ENCODE peak calls at places on chromosome 19, in six cellular contexts. One of them, this sample, is unnamed.

GRCh38 chr19:17445526-17446165 is 2.8 kb downstream of the TMEM221 start:
- DNase-seq in HCT116: no peak
- DNase-seq in H1: no peak
- DNase-seq in K562: no peak
- DNase-seq in HepG2: no peak
- DNase-seq in SK-N-SH: no peak
- DNase-seq in this sample: no peak

GRCh38 chr19:55188620-55189019 is 8.5 kb upstream of the SYT5 start:
- DNase-seq in H1: no peak
- DNase-seq in HCT116: no peak
- DNase-seq in K562: no peak
- DNase-seq in SK-N-SH: no peak
- DNase-seq in HepG2: no peak
- DNase-seq in this sample: no peak

GRCh38 chr19:2997720-2998119 is 20.4 kb downstream of the TLE6 start:
- DNase-seq in K562: no peak
- DNase-seq in SK-N-SH: no peak
- DNase-seq in HCT116: no peak
- DNase-seq in HepG2: no peak
- DNase-seq in H1: no peak
- DNase-seq in this sample: no peak

GRCh38 chr19:8161135-8161646 is 11.8 kb upstream of the FBN3 start:
- DNase-seq in SK-N-SH: peak
- DNase-seq in HCT116: peak
- DNase-seq in H1: no peak
- DNase-seq in HepG2: peak
- DNase-seq in K562: peak
- DNase-seq in this sample: peak

GRCh38 chr19:3175761-3176714 is 2.5 kb upstream of the S1PR4 start:
- DNase-seq in HCT116: peak
- DNase-seq in K562: no peak
- DNase-seq in H1: no peak
- DNase-seq in HepG2: no peak
- DNase-seq in SK-N-SH: no peak
- DNase-seq in this sample: peak

GRCh38 chr19:35267818-35268545 is 780 bp upstream of the USF2 start:
- DNase-seq in H1: peak
- DNase-seq in HepG2: no peak
- DNase-seq in SK-N-SH: peak
- DNase-seq in K562: peak
- DNase-seq in HCT116: peak
- DNase-seq in this sample: peak

GRCh38 chr19:3809881-3810707 is 23.9 kb upstream of the MATK start:
- DNase-seq in K562: no peak
- DNase-seq in HepG2: no peak
- DNase-seq in H1: no peak
- DNase-seq in SK-N-SH: no peak
- DNase-seq in HCT116: no peak
- DNase-seq in this sample: no peak

GRCh38 chr19:4066176-4066606 is 508 bp downstream of the ZBTB7A start:
- DNase-seq in K562: no peak
- DNase-seq in HCT116: no peak
- DNase-seq in SK-N-SH: no peak
- DNase-seq in HepG2: no peak
- DNase-seq in H1: peak
- DNase-seq in this sample: no peak

GRCh38 chr19:12202250-12202649 is 39.4 kb downstream of the ZNF136 start:
- DNase-seq in SK-N-SH: no peak
- DNase-seq in HCT116: no peak
- DNase-seq in K562: no peak
- DNase-seq in HepG2: peak
- DNase-seq in H1: peak
- DNase-seq in this sample: peak

GRCh38 chr19:17294051-17294891 is 9.0 kb downstream of the ABHD8 start:
- DNase-seq in HepG2: no peak
- DNase-seq in SK-N-SH: peak
- DNase-seq in HCT116: no peak
- DNase-seq in H1: peak
- DNase-seq in K562: peak
- DNase-seq in this sample: peak

GRCh38 chr19:31277516-31277915 is 71.7 kb downstream of the TSHZ3 start:
- DNase-seq in K562: no peak
- DNase-seq in HCT116: no peak
- DNase-seq in H1: no peak
- DNase-seq in SK-N-SH: no peak
- DNase-seq in HepG2: no peak
- DNase-seq in this sample: no peak

GRCh38 chr19:43618921-43619261 is 538 bp downstream of the ZNF428 start:
- DNase-seq in SK-N-SH: peak
- DNase-seq in H1: no peak
- DNase-seq in HepG2: peak
- DNase-seq in K562: no peak
- DNase-seq in HCT116: no peak
- DNase-seq in this sample: no peak

DNA sequence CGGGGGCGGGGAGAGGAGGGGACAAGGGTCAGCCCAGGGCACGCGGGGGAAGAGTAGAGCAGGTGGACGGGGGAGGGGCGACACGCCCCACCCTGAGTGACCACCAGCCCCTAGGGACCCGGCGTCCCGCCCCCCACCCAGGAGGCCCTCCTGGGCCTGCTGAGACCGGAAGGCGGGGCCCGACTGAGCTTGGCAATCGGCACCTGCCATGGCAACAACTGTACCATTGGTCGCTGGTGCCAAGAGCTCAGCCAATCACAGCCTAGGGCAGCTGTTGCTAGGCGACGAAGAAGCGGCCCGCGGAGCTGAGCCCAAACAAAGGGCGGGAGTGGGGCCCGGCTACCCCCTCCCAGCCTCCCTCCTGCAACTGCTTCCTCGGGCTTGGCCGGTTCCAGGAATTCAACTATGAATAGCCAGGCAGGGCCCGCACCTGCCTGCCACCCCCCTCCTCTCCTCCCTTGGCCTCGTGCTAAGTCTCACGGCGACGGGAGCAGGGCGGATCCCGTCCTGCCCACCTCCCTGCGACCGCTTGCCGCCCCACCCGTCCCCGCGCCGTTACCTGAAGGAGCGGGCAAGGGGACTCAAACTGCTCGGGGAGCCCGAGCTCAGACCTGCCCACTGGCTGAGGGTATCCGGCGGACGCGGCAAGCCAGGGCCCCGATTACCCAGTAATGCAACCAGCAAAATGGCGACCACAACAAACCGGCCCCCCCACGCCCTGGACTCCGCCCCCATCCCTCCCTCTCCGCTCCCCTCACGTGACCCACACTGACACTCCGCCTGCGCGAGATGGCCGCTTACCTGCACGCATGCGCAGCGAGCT is at the start of gene DYRK1B:
- DNase-seq in H1: peak
- DNase-seq in HCT116: no peak
- DNase-seq in K562: peak
- DNase-seq in HepG2: no peak
- DNase-seq in SK-N-SH: peak
- DNase-seq in this sample: peak
- TF ChIP-seq JUND in H1: no peak
- TF ChIP-seq JUND in HCT116: no peak
- TF ChIP-seq JUND in K562: no peak
- TF ChIP-seq JUND in HepG2: no peak
- TF ChIP-seq JUND in SK-N-SH: no peak
- TF ChIP-seq JUND in this sample: no peak

GRCh38 chr19:45569619-45570421 is 14.8 kb downstream of the OPA3 start:
- DNase-seq in HepG2: peak
- DNase-seq in HCT116: peak
- DNase-seq in H1: peak
- DNase-seq in K562: peak
- DNase-seq in SK-N-SH: peak
- DNase-seq in this sample: no peak

GRCh38 chr19:45564131-45564780 is 20.3 kb downstream of the OPA3 start:
- DNase-seq in H1: peak
- DNase-seq in HepG2: no peak
- DNase-seq in SK-N-SH: no peak
- DNase-seq in HCT116: no peak
- DNase-seq in K562: peak
- DNase-seq in this sample: no peak

GRCh38 chr19:45567609-45568008 is 17.0 kb downstream of the OPA3 start:
- DNase-seq in HepG2: no peak
- DNase-seq in HCT116: no peak
- DNase-seq in H1: no peak
- DNase-seq in SK-N-SH: no peak
- DNase-seq in K562: no peak
- DNase-seq in this sample: no peak

GRCh38 chr19:45571457-45572220 is 13.0 kb downstream of the OPA3 start:
- DNase-seq in H1: no peak
- DNase-seq in SK-N-SH: no peak
- DNase-seq in K562: no peak
- DNase-seq in HCT116: no peak
- DNase-seq in HepG2: no peak
- DNase-seq in this sample: no peak

GRCh38 chr19:45568732-45569131 is 15.9 kb downstream of the OPA3 start:
- DNase-seq in SK-N-SH: no peak
- DNase-seq in HepG2: no peak
- DNase-seq in K562: peak
- DNase-seq in H1: no peak
- DNase-seq in HCT116: peak
- DNase-seq in this sample: no peak
- TF ChIP-seq JUND in SK-N-SH: no peak
- TF ChIP-seq JUND in HepG2: no peak
- TF ChIP-seq JUND in K562: no peak
- TF ChIP-seq JUND in H1: no peak
- TF ChIP-seq JUND in HCT116: peak
- TF ChIP-seq JUND in this sample: no peak

GRCh38 chr19:29201849-29202248 is 11.1 kb downstream of the UQCRFS1 start:
- DNase-seq in H1: no peak
- DNase-seq in K562: no peak
- DNase-seq in SK-N-SH: no peak
- DNase-seq in HepG2: no peak
- DNase-seq in HCT116: no peak
- DNase-seq in this sample: no peak
- TF ChIP-seq JUND in H1: no peak
- TF ChIP-seq JUND in K562: no peak
- TF ChIP-seq JUND in SK-N-SH: no peak
- TF ChIP-seq JUND in HepG2: no peak
- TF ChIP-seq JUND in HCT116: no peak
- TF ChIP-seq JUND in this sample: no peak

GRCh38 chr19:6740589-6741348 is 1.3 kb downstream of the TRIP10 start:
- DNase-seq in K562: peak
- DNase-seq in H1: no peak
- DNase-seq in SK-N-SH: peak
- DNase-seq in HepG2: no peak
- DNase-seq in HCT116: no peak
- DNase-seq in this sample: peak

GRCh38 chr19:6739390-6739883 is at the start of gene TRIP10:
- DNase-seq in HepG2: peak
- DNase-seq in SK-N-SH: peak
- DNase-seq in HCT116: no peak
- DNase-seq in K562: peak
- DNase-seq in H1: peak
- DNase-seq in this sample: no peak

GRCh38 chr19:6738726-6739389 is 622 bp upstream of the TRIP10 start:
- DNase-seq in HepG2: no peak
- DNase-seq in SK-N-SH: no peak
- DNase-seq in H1: peak
- DNase-seq in HCT116: no peak
- DNase-seq in K562: no peak
- DNase-seq in this sample: no peak

GRCh38 chr19:6737873-6738725 is 719 bp upstream of the GPR108 start:
- DNase-seq in HCT116: no peak
- DNase-seq in H1: peak
- DNase-seq in K562: peak
- DNase-seq in HepG2: peak
- DNase-seq in SK-N-SH: no peak
- DNase-seq in this sample: peak

DNA sequence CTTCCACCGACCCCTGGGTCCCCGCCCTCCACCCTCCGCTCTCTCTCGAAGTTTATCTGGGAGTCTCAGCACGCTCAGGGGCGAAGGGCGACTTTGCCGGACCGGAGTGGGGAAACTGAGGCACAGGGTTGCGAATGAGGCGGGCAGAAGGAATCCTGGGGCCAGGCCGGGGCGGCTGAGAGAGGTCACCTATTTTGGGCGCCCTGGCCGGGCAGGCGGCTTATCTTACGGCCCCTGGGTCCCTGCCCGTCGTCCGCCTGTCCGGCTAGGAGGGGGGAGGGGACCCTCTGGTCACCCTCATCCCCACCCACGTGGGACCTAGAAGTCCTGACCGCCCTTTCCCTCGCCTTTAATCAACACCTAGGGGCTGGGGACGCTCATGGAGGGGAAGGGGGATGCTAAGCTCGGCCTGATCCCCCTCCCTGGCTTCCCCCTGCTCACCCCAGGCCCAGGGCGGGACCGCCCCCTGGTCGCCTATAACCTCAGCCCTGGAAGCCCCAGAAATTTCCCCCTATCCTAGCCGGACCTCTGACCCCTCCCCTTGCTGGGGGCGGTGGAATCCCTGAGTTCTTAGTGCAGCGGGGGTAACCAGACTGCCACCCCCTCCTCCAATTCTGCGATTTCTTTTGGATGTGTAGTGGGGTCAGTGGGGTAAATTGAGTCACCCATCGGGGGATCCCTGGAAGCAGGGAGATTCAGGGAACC is 556 bp downstream of the TRIP10 start:
- DNase-seq in HCT116: no peak
- DNase-seq in H1: peak
- DNase-seq in K562: peak
- DNase-seq in SK-N-SH: peak
- DNase-seq in HepG2: no peak
- DNase-seq in this sample: no peak
- TF ChIP-seq JUND in HCT116: no peak
- TF ChIP-seq JUND in H1: no peak
- TF ChIP-seq JUND in K562: no peak
- TF ChIP-seq JUND in SK-N-SH: no peak
- TF ChIP-seq JUND in HepG2: no peak
- TF ChIP-seq JUND in this sample: no peak

GRCh38 chr19:21843081-21843480 is 7.1 kb upstream of the ZNF43 start:
- DNase-seq in K562: no peak
- DNase-seq in H1: no peak
- DNase-seq in SK-N-SH: no peak
- DNase-seq in HCT116: no peak
- DNase-seq in HepG2: no peak
- DNase-seq in this sample: no peak

GRCh38 chr19:21841081-21841783 is 5.2 kb upstream of the ZNF43 start:
- DNase-seq in H1: no peak
- DNase-seq in K562: no peak
- DNase-seq in HepG2: no peak
- DNase-seq in HCT116: no peak
- DNase-seq in SK-N-SH: no peak
- DNase-seq in this sample: no peak

GRCh38 chr19:21838646-21839045 is 2.7 kb upstream of the ZNF43 start:
- DNase-seq in HCT116: no peak
- DNase-seq in H1: no peak
- DNase-seq in HepG2: no peak
- DNase-seq in K562: no peak
- DNase-seq in SK-N-SH: no peak
- DNase-seq in this sample: no peak

GRCh38 chr19:21839966-21840365 is 4.0 kb upstream of the ZNF43 start:
- DNase-seq in HCT116: no peak
- DNase-seq in K562: no peak
- DNase-seq in H1: no peak
- DNase-seq in SK-N-SH: no peak
- DNase-seq in HepG2: no peak
- DNase-seq in this sample: no peak

DNA sequence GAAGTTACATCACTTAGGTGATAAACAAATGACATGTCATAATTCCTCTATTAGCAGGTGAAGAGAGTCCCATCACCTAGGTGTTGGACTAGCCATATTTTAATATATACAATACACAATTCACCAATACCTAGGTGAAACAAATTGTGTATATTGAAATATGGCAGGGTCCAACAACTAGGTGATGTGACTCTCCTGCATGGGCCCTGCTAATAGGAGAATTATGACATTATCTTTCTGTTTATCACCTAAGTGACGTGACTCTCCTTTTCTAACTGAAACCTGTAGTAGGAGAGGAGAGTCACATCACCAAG is 5.8 kb upstream of the ZNF43 start:
- DNase-seq in HepG2: no peak
- DNase-seq in K562: no peak
- DNase-seq in SK-N-SH: no peak
- DNase-seq in H1: no peak
- DNase-seq in HCT116: no peak
- DNase-seq in this sample: no peak
- TF ChIP-seq JUND in HepG2: no peak
- TF ChIP-seq JUND in K562: no peak
- TF ChIP-seq JUND in SK-N-SH: no peak
- TF ChIP-seq JUND in H1: no peak
- TF ChIP-seq JUND in HCT116: no peak
- TF ChIP-seq JUND in this sample: no peak